ENCODE peak calls at places on chromosomes 13 and 19, in nine cellular contexts. R, D, U, F, Y, Q, Z, X and T are unnamed samples.

GRCh38 chr19:8973501-8974091 is 36.6 kb downstream of the MUC16 start:
- DNase-seq in R (peak), F (no peak), Q (no peak), Z (no peak), D (no peak), Y (no peak), U (no peak), X (no peak), T (no peak)

GRCh38 chr13:35479223-35479536 is 2.7 kb upstream of the MAB21L1 start:
- DNase-seq in Y (no peak), X (no peak), F (no peak), U (no peak), Q (no peak), D (no peak), Z (no peak), R (no peak), T (no peak)

GRCh38 chr13:47175172-47175806 is 278.4 kb upstream of the HTR2A start:
- DNase-seq in D (no peak), Z (no peak), Y (no peak), X (no peak), F (peak), R (no peak), Q (no peak), U (peak), T (no peak)

GRCh38 chr13:60214213-60215079 is 50.7 kb upstream of the DIAPH3 start:
- DNase-seq in X (no peak), R (no peak), Y (no peak), F (no peak), D (no peak), U (no peak), Q (no peak), Z (no peak), T (no peak)

GRCh38 chr13:66994097-66994496 is 236.0 kb downstream of the PCDH9 start:
- DNase-seq in U (peak), R (peak), F (peak), X (no peak), Q (no peak), Z (peak), D (peak), Y (peak), T (peak)

GRCh38 chr13:94494021-94494420 is 14.5 kb upstream of the DCT start:
- DNase-seq in U (no peak), X (no peak), Y (no peak), R (no peak), Z (no peak), Q (no peak), F (no peak), D (no peak), T (no peak)

GRCh38 chr13:33125821-33126570 is 109.8 kb downstream of the KL start:
- DNase-seq in U (peak), D (peak), Y (no peak), X (no peak), R (no peak), Q (peak), Z (no peak), F (peak), T (no peak)

GRCh38 chr19:5916201-5916708 is 2.2 kb downstream of the CAPS start:
- DNase-seq in Q (no peak), U (no peak), F (no peak), Z (no peak), X (no peak), D (no peak), Y (no peak), R (no peak), T (no peak)

GRCh38 chr13:72290962-72291681 is 424.1 kb upstream of the DACH1 start:
- DNase-seq in X (no peak), Z (no peak), Y (no peak), D (no peak), R (no peak), U (no peak), F (peak), Q (no peak), T (no peak)

GRCh38 chr13:42969558-42970172 is 22.4 kb downstream of the EPSTI1 start:
- DNase-seq in Q (peak), R (peak), Y (peak), F (peak), Z (peak), D (peak), X (peak), U (peak), T (peak)

GRCh38 chr19:7506385-7507328 is 9.2 kb upstream of the ZNF358 start:
- DNase-seq in R (peak), Q (peak), X (peak), F (peak), U (peak), Z (no peak), Y (peak), D (peak), T (peak)

GRCh38 chr19:1822210-1822609 is 10.1 kb upstream of the ATP8B3 start:
- DNase-seq in F (no peak), U (no peak), Z (no peak), Y (no peak), D (no peak), Q (no peak), X (no peak), R (no peak), T (no peak)

GRCh38 chr19:5533257-5533656 is 34.5 kb downstream of the TINCR start:
- DNase-seq in U (no peak), Z (no peak), F (no peak), Y (no peak), X (no peak), D (no peak), Q (no peak), R (no peak), T (no peak)

GRCh38 chr19:29075149-29075548 is 137.8 kb downstream of the UQCRFS1 start:
- DNase-seq in U (no peak), F (no peak), Q (no peak), X (no peak), Z (no peak), Y (no peak), R (no peak), D (no peak), T (no peak)

GRCh38 chr13:36891752-36892151 is 28.3 kb downstream of the SMAD9 start:
- DNase-seq in D (no peak), Y (no peak), Z (no peak), F (no peak), R (no peak), Q (no peak), X (no peak), U (peak), T (no peak)

GRCh38 chr13:20721454-20722357 is 18.2 kb downstream of the IL17D start:
- DNase-seq in Y (peak), F (peak), X (no peak), Z (no peak), R (peak), D (no peak), Q (peak), U (peak), T (no peak)
- TF ChIP-seq CTCF in Y (no peak), F (no peak), X (no peak), Z (no peak), R (no peak), D (peak), Q (no peak), U (peak), T (no peak)

GRCh38 chr13:22463089-22463488 is 717.7 kb upstream of the SGCG start:
- DNase-seq in X (no peak), Q (no peak), D (no peak), U (no peak), R (no peak), Y (no peak), F (no peak), Z (no peak), T (no peak)

GRCh38 chr13:22469421-22469820 is 711.4 kb upstream of the SGCG start:
- DNase-seq in X (no peak), R (no peak), Z (no peak), Q (no peak), U (no peak), D (no peak), Y (no peak), F (no peak), T (no peak)

GRCh38 chr13:22468055-22468454 is 712.7 kb upstream of the SGCG start:
- DNase-seq in Q (no peak), R (no peak), Z (no peak), F (no peak), U (no peak), X (no peak), Y (no peak), D (no peak), T (no peak)
- TF ChIP-seq CTCF in Q (no peak), R (no peak), Z (no peak), F (no peak), U (no peak), X (no peak), Y (no peak), D (no peak), T (no peak)

GRCh38 chr13:19152403-19152802 is 29.2 kb downstream of the TUBA3C start:
- DNase-seq in D (no peak), X (no peak), Z (no peak), R (no peak), Y (no peak), U (no peak), Q (no peak), F (no peak), T (no peak)

GRCh38 chr13:19155321-19155861 is 26.2 kb downstream of the TUBA3C start:
- DNase-seq in F (no peak), R (no peak), Y (peak), X (no peak), Q (no peak), Z (no peak), U (no peak), D (no peak), T (no peak)

GRCh38 chr13:19154843-19155242 is 26.8 kb downstream of the TUBA3C start:
- DNase-seq in U (no peak), Y (peak), Q (no peak), Z (no peak), R (no peak), X (no peak), D (no peak), F (no peak), T (no peak)

GRCh38 chr13:19151581-19152263 is 29.9 kb downstream of the TUBA3C start:
- DNase-seq in U (no peak), F (no peak), D (no peak), R (no peak), X (no peak), Y (no peak), Z (no peak), Q (no peak), T (no peak)

GRCh38 chr13:19153782-19154450 is 27.7 kb downstream of the TUBA3C start:
- DNase-seq in R (peak), Z (no peak), Q (no peak), U (no peak), F (no peak), D (no peak), Y (no peak), X (no peak), T (no peak)
- TF ChIP-seq CTCF in R (peak), Z (no peak), Q (no peak), U (no peak), F (no peak), D (no peak), Y (no peak), X (no peak), T (no peak)

GRCh38 chr19:40529093-40529954 is 47.3 kb upstream of the SHKBP1 start:
- DNase-seq in R (peak), Y (peak), D (peak), U (peak), Z (peak), X (peak), F (peak), Q (peak), T (peak)

GRCh38 chr19:40528533-40529092 is 48.1 kb upstream of the SHKBP1 start:
- DNase-seq in U (no peak), X (no peak), D (no peak), Q (no peak), F (no peak), Y (no peak), Z (no peak), R (no peak), T (no peak)

GRCh38 chr19:40534148-40534547 is 42.5 kb upstream of the SHKBP1 start:
- DNase-seq in Z (no peak), U (no peak), D (no peak), Q (no peak), F (no peak), Y (no peak), R (no peak), X (no peak), T (no peak)

GRCh38 chr19:40530091-40530901 is 46.4 kb upstream of the SHKBP1 start:
- DNase-seq in U (no peak), Y (no peak), Z (no peak), F (no peak), D (no peak), R (peak), Q (no peak), X (peak), T (peak)

GRCh38 chr19:40533508-40533907 is 43.2 kb upstream of the SHKBP1 start:
- DNase-seq in R (no peak), D (no peak), Y (no peak), F (no peak), U (no peak), X (no peak), Q (no peak), Z (no peak), T (no peak)
- TF ChIP-seq CTCF in R (no peak), D (no peak), Y (no peak), F (peak), U (peak), X (no peak), Q (no peak), Z (peak), T (no peak)

GRCh38 chr13:23628250-23628649 is 58.0 kb downstream of the TNFRSF19 start:
- DNase-seq in F (no peak), Q (no peak), X (no peak), Z (no peak), D (no peak), R (no peak), Y (no peak), U (no peak), T (no peak)
- TF ChIP-seq CTCF in F (no peak), Q (no peak), X (no peak), Z (no peak), D (no peak), R (no peak), Y (no peak), U (no peak), T (no peak)

GRCh38 chr19:23304238-23304637 is 54.0 kb upstream of the ZNF724 start:
- DNase-seq in R (no peak), X (no peak), F (no peak), Q (no peak), U (no peak), Y (no peak), D (no peak), Z (no peak), T (no peak)

GRCh38 chr19:23311551-23311950 is 61.4 kb upstream of the ZNF724 start:
- DNase-seq in D (no peak), R (no peak), Q (no peak), Y (no peak), X (no peak), Z (no peak), U (no peak), F (no peak), T (no peak)

GRCh38 chr19:23309926-23310325 is 59.7 kb upstream of the ZNF724 start:
- DNase-seq in Z (no peak), U (no peak), X (no peak), Q (no peak), D (no peak), R (no peak), F (peak), Y (no peak), T (no peak)

GRCh38 chr19:23310729-23311211 is 60.6 kb upstream of the ZNF724 start:
- DNase-seq in U (no peak), Q (no peak), X (no peak), Y (no peak), R (no peak), D (no peak), F (peak), Z (no peak), T (no peak)

GRCh38 chr19:23305555-23305954 is 55.4 kb upstream of the ZNF724 start:
- DNase-seq in U (no peak), Q (no peak), Z (no peak), Y (no peak), D (no peak), R (no peak), F (no peak), X (no peak), T (no peak)
- TF ChIP-seq CTCF in U (no peak), Q (no peak), Z (no peak), Y (no peak), D (no peak), R (no peak), F (no peak), X (no peak), T (no peak)

GRCh38 chr19:347946-348861 is 3.6 kb upstream of the MIER2 start:
- DNase-seq in Y (no peak), Q (no peak), D (no peak), R (no peak), Z (no peak), F (no peak), U (no peak), X (no peak), T (no peak)
- TF ChIP-seq CTCF in Y (no peak), Q (no peak), D (no peak), R (no peak), Z (no peak), F (no peak), U (no peak), X (no peak), T (no peak)

GRCh38 chr13:71237332-71237731 is 629.7 kb downstream of the DACH1 start:
- DNase-seq in F (no peak), Q (no peak), D (no peak), R (no peak), U (no peak), Z (no peak), X (no peak), Y (no peak), T (no peak)

GRCh38 chr13:71242191-71242590 is 624.8 kb downstream of the DACH1 start:
- DNase-seq in Q (no peak), Y (no peak), Z (no peak), R (no peak), U (no peak), D (no peak), F (no peak), X (no peak), T (no peak)

GRCh38 chr13:71244181-71244580 is 622.8 kb downstream of the DACH1 start:
- DNase-seq in Y (no peak), Q (no peak), F (no peak), R (no peak), D (no peak), X (no peak), U (no peak), Z (no peak), T (no peak)

GRCh38 chr13:71240906-71241305 is 626.1 kb downstream of the DACH1 start:
- DNase-seq in R (peak), U (no peak), D (no peak), X (no peak), Z (no peak), F (no peak), Q (no peak), Y (no peak), T (no peak)
- TF ChIP-seq CTCF in R (no peak), U (peak), D (no peak), X (no peak), Z (peak), F (peak), Q (peak), Y (no peak), T (peak)

DNA sequence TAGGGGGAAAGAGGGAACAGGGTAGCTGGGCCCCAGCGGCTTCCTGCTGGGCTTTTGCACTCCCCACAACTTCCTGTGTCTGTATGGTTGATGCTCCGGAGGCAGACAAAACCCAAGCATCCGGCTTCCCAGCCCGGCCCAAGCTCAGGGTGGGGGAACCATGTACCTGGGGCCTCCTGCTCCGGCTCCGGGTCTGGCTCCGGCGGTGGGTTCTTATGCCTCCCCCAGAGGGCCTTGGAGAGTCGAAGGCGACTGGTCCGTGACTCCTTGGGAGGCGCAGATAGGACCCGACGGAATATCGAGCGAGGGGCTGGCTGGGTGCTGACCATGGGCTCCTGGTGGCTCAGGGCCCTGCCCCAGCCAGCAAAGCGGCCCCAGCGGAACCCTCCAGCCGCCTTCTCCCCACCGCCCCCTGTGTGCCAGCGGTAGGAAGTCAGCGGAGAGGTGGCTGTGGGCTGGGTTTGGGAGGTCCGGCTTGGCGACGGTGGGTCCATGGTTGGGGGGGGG is 426 bp downstream of the RASAL3 start:
- DNase-seq in U (no peak), Z (no peak), Q (no peak), R (peak), X (peak), Y (peak), F (no peak), D (no peak), T (no peak)
- TF ChIP-seq CTCF in U (no peak), Z (no peak), Q (no peak), R (no peak), X (no peak), Y (no peak), F (no peak), D (no peak), T (no peak)